ENCODE peak calls at places on chromosome 1, in nine cellular contexts. Q is H9; L is iPS-NIHi11; R is brain microvascular endothelial cell; D is osteocyte; K is CD8-positive, alpha-beta T cell; B is posterior cingulate gyrus; I is AG04450; W is lower leg skin. H is an unnamed sample.

GRCh38 chr1:13761883-13762282 is 61.9 kb downstream of the PRDM2 start:
- DNase-seq in Q (no peak), L (no peak), R (no peak), D (no peak), K (no peak), B (no peak), I (no peak), W (no peak), H (no peak)

GRCh38 chr1:18852501-18852900 is 7.0 kb downstream of the TAS1R2 start:
- DNase-seq in Q (no peak), L (no peak), R (no peak), D (no peak), K (no peak), B (no peak), I (no peak), W (no peak), H (no peak)

GRCh38 chr1:205325334-205325884 is 3.9 kb upstream of the NUAK2 start:
- DNase-seq in Q (peak; percentile 83), L (peak; percentile 64), R (peak; percentile 83), D (peak; percentile 88), K (no peak), B (no peak), I (peak; percentile 71), W (peak; percentile 71), H (no peak)

GRCh38 chr1:179807691-179808485 is 64.8 kb downstream of the FAM163A start:
- DNase-seq in Q (no peak), L (no peak), R (peak; percentile 97), D (no peak), K (no peak), B (no peak), I (peak; percentile 57), W (no peak), H (no peak)

GRCh38 chr1:243851129-243851756 is 1.2 kb upstream of the AKT3 start:
- DNase-seq in Q (no peak), L (no peak), R (no peak), D (no peak), K (no peak), B (no peak), I (no peak), W (peak; percentile 25), H (no peak)

GRCh38 chr1:27968692-27969091 is 8.9 kb downstream of the XKR8 start:
- DNase-seq in Q (no peak), L (no peak), R (peak; percentile 92), D (no peak), K (no peak), B (no peak), I (peak; percentile 46), W (peak; percentile 40), H (no peak)

GRCh38 chr1:246160905-246161304 is 346.2 kb downstream of the SMYD3 start:
- DNase-seq in Q (no peak), L (no peak), R (no peak), D (no peak), K (no peak), B (no peak), I (no peak), W (peak; percentile 26), H (no peak)

GRCh38 chr1:222372221-222372620 is 175.7 kb downstream of the HHIPL2 start:
- DNase-seq in Q (no peak), L (no peak), R (no peak), D (no peak), K (no peak), B (no peak), I (no peak), W (no peak), H (no peak)

GRCh38 chr1:25804244-25804963 is 4.4 kb downstream of the SELENON start:
- DNase-seq in Q (no peak), L (no peak), R (no peak), D (no peak), K (no peak), B (no peak), I (no peak), W (no peak), H (no peak)

GRCh38 chr1:234838182-234838581 is 228.2 kb upstream of the IRF2BP2 start:
- DNase-seq in Q (no peak), L (no peak), R (no peak), D (no peak), K (no peak), B (no peak), I (no peak), W (no peak), H (no peak)

GRCh38 chr1:171219751-171220385 is 28.4 kb upstream of the FMO1 start:
- DNase-seq in Q (peak; percentile 71), L (peak; percentile 38), R (peak; percentile 70), D (no peak), K (no peak), B (no peak), I (peak; percentile 81), W (no peak), H (no peak)

GRCh38 chr1:9422921-9423505 is 116.3 kb upstream of the SLC25A33 start:
- DNase-seq in Q (no peak), L (no peak), R (no peak), D (no peak), K (no peak), B (no peak), I (no peak), W (no peak), H (no peak)

GRCh38 chr1:201016211-201016651 is 7.3 kb downstream of the KIF21B start:
- DNase-seq in Q (no peak), L (no peak), R (no peak), D (no peak), K (no peak), B (peak; percentile 59), I (peak; percentile 7), W (no peak), H (no peak)

H was measured in coronary artery.